ENCODE peak calls at places on chromosomes 11 and 22, in ten cellular contexts. One of them, this sample, is unnamed. For H3K4me1, the result is how much of the 10 kb centered on the place peaks cover.

GRCh38 chr11:7600205-7600775 is 73.0 kb downstream of the CYB5R2 start:
- DNase-seq in uterus: no peak
- DNase-seq in spleen: no peak
- DNase-seq in adrenal gland: peak
- DNase-seq in testis: peak
- DNase-seq in tibial nerve: peak
- DNase-seq in prostate gland: peak
- DNase-seq in stomach: peak
- DNase-seq in A549: peak
- DNase-seq in heart left ventricle: no peak
- DNase-seq in this sample: no peak

GRCh38 chr11:29019960-29020683 is 911.9 kb downstream of the METTL15 start:
- DNase-seq in spleen: no peak
- DNase-seq in uterus: no peak
- DNase-seq in heart left ventricle: no peak
- DNase-seq in tibial nerve: no peak
- DNase-seq in stomach: no peak
- DNase-seq in testis: no peak
- DNase-seq in adrenal gland: no peak
- DNase-seq in prostate gland: no peak
- DNase-seq in A549: peak
- DNase-seq in this sample: no peak

GRCh38 chr11:126345759-126346585 is 9.5 kb upstream of the ST3GAL4 start:
- DNase-seq in prostate gland: no peak
- DNase-seq in testis: peak
- DNase-seq in tibial nerve: no peak
- DNase-seq in stomach: no peak
- DNase-seq in uterus: peak
- DNase-seq in spleen: peak
- DNase-seq in adrenal gland: peak
- DNase-seq in heart left ventricle: no peak
- DNase-seq in A549: no peak
- DNase-seq in this sample: no peak

GRCh38 chr11:2378527-2379210 is 1.6 kb downstream of the CD81 start:
- DNase-seq in stomach: no peak
- DNase-seq in tibial nerve: peak
- DNase-seq in A549: no peak
- DNase-seq in uterus: peak
- DNase-seq in adrenal gland: no peak
- DNase-seq in testis: no peak
- DNase-seq in heart left ventricle: peak
- DNase-seq in spleen: peak
- DNase-seq in prostate gland: no peak
- DNase-seq in this sample: no peak

GRCh38 chr11:86717817-86718501 is 45.5 kb upstream of the ME3 start:
- DNase-seq in tibial nerve: no peak
- DNase-seq in adrenal gland: no peak
- DNase-seq in heart left ventricle: no peak
- DNase-seq in prostate gland: no peak
- DNase-seq in spleen: no peak
- DNase-seq in testis: no peak
- DNase-seq in uterus: no peak
- DNase-seq in stomach: no peak
- DNase-seq in A549: no peak
- DNase-seq in this sample: no peak

GRCh38 chr11:4190098-4190497 is 95.5 kb downstream of the RRM1 start:
- DNase-seq in stomach: no peak
- DNase-seq in prostate gland: no peak
- DNase-seq in testis: no peak
- DNase-seq in A549: no peak
- DNase-seq in tibial nerve: no peak
- DNase-seq in adrenal gland: no peak
- DNase-seq in heart left ventricle: no peak
- DNase-seq in uterus: no peak
- DNase-seq in spleen: no peak
- DNase-seq in this sample: no peak

GRCh38 chr11:5937868-5938602 is 4.0 kb upstream of the OR56A3 start:
- DNase-seq in heart left ventricle: no peak
- DNase-seq in adrenal gland: no peak
- DNase-seq in prostate gland: no peak
- DNase-seq in uterus: no peak
- DNase-seq in stomach: no peak
- DNase-seq in spleen: no peak
- DNase-seq in A549: no peak
- DNase-seq in testis: peak
- DNase-seq in tibial nerve: no peak
- DNase-seq in this sample: no peak

GRCh38 chr11:3137486-3138177 is 27.5 kb downstream of the OSBPL5 start:
- DNase-seq in prostate gland: no peak
- DNase-seq in tibial nerve: no peak
- DNase-seq in testis: no peak
- DNase-seq in spleen: peak
- DNase-seq in heart left ventricle: no peak
- DNase-seq in A549: no peak
- DNase-seq in uterus: no peak
- DNase-seq in stomach: no peak
- DNase-seq in adrenal gland: no peak
- DNase-seq in this sample: no peak

GRCh38 chr22:42468841-42469240 is 36.6 kb upstream of the NFAM1 start:
- DNase-seq in testis: no peak
- DNase-seq in uterus: no peak
- DNase-seq in heart left ventricle: no peak
- DNase-seq in prostate gland: no peak
- DNase-seq in stomach: no peak
- DNase-seq in A549: no peak
- DNase-seq in tibial nerve: no peak
- DNase-seq in adrenal gland: no peak
- DNase-seq in spleen: no peak
- DNase-seq in this sample: no peak

GRCh38 chr11:95910638-95911368 is 13.1 kb downstream of the MTMR2 start:
- DNase-seq in testis: no peak
- DNase-seq in spleen: no peak
- DNase-seq in heart left ventricle: no peak
- DNase-seq in uterus: no peak
- DNase-seq in tibial nerve: no peak
- DNase-seq in prostate gland: no peak
- DNase-seq in stomach: no peak
- DNase-seq in adrenal gland: no peak
- DNase-seq in A549: no peak
- DNase-seq in this sample: no peak

GRCh38 chr11:6757373-6757967 is 14.3 kb downstream of the OR2AG2 start:
- DNase-seq in tibial nerve: no peak
- DNase-seq in uterus: peak
- DNase-seq in adrenal gland: peak
- DNase-seq in testis: peak
- DNase-seq in spleen: peak
- DNase-seq in A549: peak
- DNase-seq in prostate gland: peak
- DNase-seq in stomach: peak
- DNase-seq in heart left ventricle: peak
- DNase-seq in this sample: peak

GRCh38 chr11:112697371-112697770 is 263.8 kb upstream of the NCAM1 start:
- DNase-seq in testis: no peak
- DNase-seq in heart left ventricle: no peak
- DNase-seq in uterus: no peak
- DNase-seq in tibial nerve: no peak
- DNase-seq in spleen: no peak
- DNase-seq in prostate gland: no peak
- DNase-seq in adrenal gland: no peak
- DNase-seq in stomach: no peak
- DNase-seq in A549: no peak
- DNase-seq in this sample: peak

GRCh38 chr11:120226242-120226641 is 13.7 kb upstream of the POU2F3 start:
- DNase-seq in prostate gland: no peak
- DNase-seq in spleen: peak
- DNase-seq in uterus: no peak
- DNase-seq in stomach: no peak
- DNase-seq in heart left ventricle: no peak
- DNase-seq in adrenal gland: no peak
- DNase-seq in A549: no peak
- DNase-seq in tibial nerve: no peak
- DNase-seq in testis: no peak
- DNase-seq in this sample: no peak

GRCh38 chr11:69385832-69386415 is 92.0 kb downstream of the MYEOV start:
- DNase-seq in testis: peak
- DNase-seq in prostate gland: no peak
- DNase-seq in heart left ventricle: peak
- DNase-seq in stomach: peak
- DNase-seq in uterus: no peak
- DNase-seq in adrenal gland: no peak
- DNase-seq in tibial nerve: no peak
- DNase-seq in spleen: peak
- DNase-seq in A549: no peak
- DNase-seq in this sample: no peak

DNA sequence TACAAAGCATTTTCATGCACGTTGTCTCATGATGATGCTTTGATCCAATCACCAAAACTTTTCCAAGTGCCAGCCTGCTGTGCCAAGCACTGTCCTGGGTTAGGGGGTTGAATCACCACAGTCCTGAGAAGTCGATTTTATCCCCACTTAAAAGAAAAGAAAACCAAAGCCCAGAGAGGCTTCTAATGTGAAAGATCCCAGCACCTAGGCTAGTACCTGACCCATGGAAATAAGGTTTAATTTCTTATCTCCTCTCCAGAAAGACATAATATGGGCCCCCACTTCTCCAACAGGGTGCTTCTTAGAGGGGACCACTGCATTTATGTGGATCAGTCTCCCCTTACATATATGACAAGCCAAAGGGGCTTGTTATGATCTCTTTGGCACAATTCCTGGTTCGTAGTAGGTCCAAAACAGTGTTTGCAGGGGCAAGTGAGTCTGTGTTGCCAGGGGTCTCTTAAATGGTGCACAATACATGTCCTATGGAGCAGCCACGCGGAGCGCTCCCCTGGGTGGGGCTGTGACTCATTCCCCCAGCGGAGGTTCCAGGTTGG is 1.9 kb upstream of the BCL9L start:
- DNase-seq in testis: no peak
- DNase-seq in tibial nerve: no peak
- DNase-seq in stomach: no peak
- DNase-seq in adrenal gland: no peak
- DNase-seq in A549: no peak
- DNase-seq in prostate gland: no peak
- DNase-seq in spleen: no peak
- DNase-seq in uterus: no peak
- DNase-seq in heart left ventricle: no peak
- DNase-seq in this sample: no peak
- H3K4me1 ChIP-seq in testis: under half
- H3K4me1 ChIP-seq in tibial nerve: under half
- H3K4me1 ChIP-seq in stomach: half or more
- H3K4me1 ChIP-seq in adrenal gland: under half
- H3K4me1 ChIP-seq in A549: under half
- H3K4me1 ChIP-seq in prostate gland: under half
- H3K4me1 ChIP-seq in spleen: half or more
- H3K4me1 ChIP-seq in uterus: under half
- H3K4me1 ChIP-seq in heart left ventricle: under half
- H3K4me1 ChIP-seq in this sample: under half

GRCh38 chr11:19715373-19715772 is 2.7 kb downstream of the NAV2 start:
- DNase-seq in tibial nerve: no peak
- DNase-seq in testis: no peak
- DNase-seq in stomach: no peak
- DNase-seq in adrenal gland: no peak
- DNase-seq in uterus: peak
- DNase-seq in heart left ventricle: no peak
- DNase-seq in A549: peak
- DNase-seq in prostate gland: no peak
- DNase-seq in spleen: no peak
- DNase-seq in this sample: no peak
- TF ChIP-seq POLR2A in tibial nerve: no peak
- TF ChIP-seq POLR2A in testis: no peak
- TF ChIP-seq POLR2A in stomach: no peak
- TF ChIP-seq POLR2A in adrenal gland: no peak
- TF ChIP-seq POLR2A in uterus: no peak
- TF ChIP-seq POLR2A in heart left ventricle: no peak
- TF ChIP-seq POLR2A in A549: no peak
- TF ChIP-seq POLR2A in prostate gland: no peak
- TF ChIP-seq POLR2A in spleen: no peak
- TF ChIP-seq POLR2A in this sample: no peak

GRCh38 chr11:128400382-128401203 is 186.8 kb downstream of the ETS1 start:
- DNase-seq in tibial nerve: no peak
- DNase-seq in prostate gland: no peak
- DNase-seq in A549: no peak
- DNase-seq in testis: no peak
- DNase-seq in stomach: no peak
- DNase-seq in adrenal gland: no peak
- DNase-seq in uterus: peak
- DNase-seq in heart left ventricle: no peak
- DNase-seq in spleen: no peak
- DNase-seq in this sample: no peak
- H3K4me1 ChIP-seq in tibial nerve: under half
- H3K4me1 ChIP-seq in prostate gland: under half
- H3K4me1 ChIP-seq in A549: under half
- H3K4me1 ChIP-seq in testis: under half
- H3K4me1 ChIP-seq in stomach: under half
- H3K4me1 ChIP-seq in adrenal gland: under half
- H3K4me1 ChIP-seq in uterus: under half
- H3K4me1 ChIP-seq in heart left ventricle: under half
- H3K4me1 ChIP-seq in spleen: under half
- H3K4me1 ChIP-seq in this sample: under half

GRCh38 chr22:40519948-40520331 is 116.6 kb downstream of the MRTFA start:
- DNase-seq in testis: no peak
- DNase-seq in stomach: no peak
- DNase-seq in A549: no peak
- DNase-seq in adrenal gland: no peak
- DNase-seq in heart left ventricle: no peak
- DNase-seq in tibial nerve: no peak
- DNase-seq in uterus: no peak
- DNase-seq in spleen: no peak
- DNase-seq in prostate gland: no peak
- DNase-seq in this sample: no peak
- TF ChIP-seq POLR2A in testis: no peak
- TF ChIP-seq POLR2A in stomach: no peak
- TF ChIP-seq POLR2A in A549: no peak
- TF ChIP-seq POLR2A in adrenal gland: no peak
- TF ChIP-seq POLR2A in heart left ventricle: no peak
- TF ChIP-seq POLR2A in tibial nerve: no peak
- TF ChIP-seq POLR2A in uterus: no peak
- TF ChIP-seq POLR2A in spleen: no peak
- TF ChIP-seq POLR2A in prostate gland: no peak
- TF ChIP-seq POLR2A in this sample: no peak

DNA sequence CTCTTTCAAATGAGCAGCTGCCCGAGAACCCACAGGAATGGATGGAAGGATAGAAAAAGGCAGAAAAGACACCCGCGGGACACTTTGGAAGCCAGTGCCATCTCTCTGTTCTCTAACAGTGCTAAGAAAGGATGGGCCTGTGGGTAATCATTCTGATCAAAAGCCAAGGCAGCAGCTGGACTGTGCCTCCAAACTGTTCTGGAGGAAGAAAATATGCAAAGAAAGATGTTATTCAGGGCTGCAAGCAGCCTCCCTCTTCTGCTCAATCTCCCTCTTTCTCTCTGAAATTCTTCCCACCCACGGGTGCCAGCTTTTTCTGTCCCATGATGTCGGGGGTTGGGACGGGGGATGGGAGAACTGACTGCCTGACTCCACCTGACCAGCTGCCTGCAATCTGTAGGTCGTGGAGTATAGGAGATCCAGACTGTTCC is 37.8 kb upstream of the FTH1 start:
- DNase-seq in spleen: no peak
- DNase-seq in adrenal gland: no peak
- DNase-seq in prostate gland: no peak
- DNase-seq in heart left ventricle: no peak
- DNase-seq in uterus: no peak
- DNase-seq in stomach: no peak
- DNase-seq in A549: no peak
- DNase-seq in testis: no peak
- DNase-seq in tibial nerve: peak
- DNase-seq in this sample: no peak
- H3K4me1 ChIP-seq in spleen: under half
- H3K4me1 ChIP-seq in adrenal gland: under half
- H3K4me1 ChIP-seq in prostate gland: under half
- H3K4me1 ChIP-seq in heart left ventricle: under half
- H3K4me1 ChIP-seq in uterus: under half
- H3K4me1 ChIP-seq in stomach: under half
- H3K4me1 ChIP-seq in A549: under half
- H3K4me1 ChIP-seq in testis: under half
- H3K4me1 ChIP-seq in tibial nerve: under half
- H3K4me1 ChIP-seq in this sample: under half

This sample was measured in esophagus muscularis mucosa.